ENCODE peak calls at places on chromosomes 11 and 22, in seven cellular contexts. V is choroid plexus epithelial cell, O is A549, R is progenitor cell of endocrine pancreas, K is Calu3, N is upper lobe of right lung, G is K562. I is an unnamed sample.

GRCh38 chr22:20964090-20964798 is 2.8 kb upstream of the AIFM3 start:
- DNase-seq in O (no peak), R (no peak), G (no peak), V (no peak), K (no peak), N (no peak), I (no peak)

GRCh38 chr22:30371981-30372380 is 15.2 kb downstream of the CCDC157 start:
- DNase-seq in K (no peak), N (no peak), G (no peak), O (no peak), V (no peak), R (no peak), I (no peak)

GRCh38 chr22:23557467-23557866 is 22.6 kb downstream of the IGLL1 start:
- DNase-seq in O (no peak), G (no peak), V (no peak), R (no peak), N (no peak), K (no peak), I (peak; percentile 12)

GRCh38 chr11:2178906-2179494 is 7.4 kb upstream of the TH start:
- DNase-seq in V (peak; percentile 43), R (no peak), N (no peak), O (peak; percentile 19), G (no peak), K (peak; percentile 68), I (no peak)

GRCh38 chr11:44226472-44226871 is 83.5 kb downstream of the ALX4 start:
- DNase-seq in G (no peak), V (no peak), R (no peak), O (no peak), N (no peak), K (no peak), I (no peak)

GRCh38 chr11:469684-470667 is 19.9 kb downstream of the PTDSS2 start:
- DNase-seq in O (peak; percentile 58), G (no peak), N (peak; percentile 79), K (no peak), R (no peak), V (peak; percentile 91), I (no peak)

GRCh38 chr11:11296434-11296833 is 56.6 kb downstream of the CSNK2A3 start:
- DNase-seq in R (no peak), O (no peak), K (no peak), V (no peak), G (no peak), N (no peak), I (no peak)

GRCh38 chr11:89168396-89168795 is 9.3 kb upstream of the TYR start:
- DNase-seq in R (no peak), V (no peak), N (no peak), O (no peak), G (no peak), K (no peak), I (no peak)

GRCh38 chr11:1458340-1459218 is 28.0 kb downstream of the MOB2 start:
- DNase-seq in G (peak; percentile 88), V (peak; percentile 31), R (no peak), K (peak; percentile 17), N (peak; percentile 91), O (peak; percentile 55), I (no peak)

GRCh38 chr11:86230196-86230813 is 14.2 kb upstream of the EED start:
- DNase-seq in K (peak; percentile 33), O (no peak), N (no peak), R (no peak), V (no peak), G (no peak), I (no peak)

GRCh38 chr11:31325162-31325561 is 44.4 kb downstream of the DCDC1 start:
- DNase-seq in R (no peak), K (no peak), O (peak; percentile 9), G (no peak), V (peak; percentile 81), N (no peak), I (no peak)

GRCh38 chr11:100403817-100404216 is 283.3 kb upstream of the ARHGAP42 start:
- DNase-seq in V (peak; percentile 86), O (no peak), G (no peak), R (no peak), N (no peak), K (no peak), I (no peak)

GRCh38 chr11:66639066-66639813 is 737 bp downstream of the RBM4 start:
- DNase-seq in N (no peak), V (peak; percentile 67), K (peak; percentile 11), G (no peak), O (peak; percentile 31), R (no peak), I (no peak)

GRCh38 chr11:58330861-58331260 is 28.0 kb downstream of the OR5B17 start:
- DNase-seq in R (no peak), N (no peak), V (peak; percentile 73), G (no peak), O (no peak), K (no peak), I (no peak)

GRCh38 chr11:57657290-57658022 is at the start of gene CLP1:
- DNase-seq in O (peak; percentile 99), V (peak; percentile 99), N (peak; percentile 99), G (peak; percentile 95), R (peak; percentile 96), K (peak; percentile 99), I (peak; percentile 80)

GRCh38 chr22:24433868-24434471 is 6.6 kb downstream of the ADORA2A start:
- DNase-seq in V (no peak), G (no peak), O (no peak), N (peak; percentile 55), R (no peak), K (no peak), I (no peak)

GRCh38 chr22:38127869-38128268 is 17.4 kb upstream of the BAIAP2L2 start:
- DNase-seq in V (no peak), N (no peak), G (no peak), O (no peak), K (no peak), R (no peak), I (no peak)

GRCh38 chr22:49598338-49598737 is 229.3 kb downstream of the BRD1 start:
- DNase-seq in N (peak; percentile 40), G (no peak), R (no peak), O (no peak), V (no peak), K (no peak), I (no peak)

GRCh38 chr22:33018232-33018864 is 39.8 kb downstream of the SYN3 start:
- DNase-seq in G (peak; percentile 51), K (peak; percentile 77), V (peak; percentile 67), O (peak; percentile 37), N (no peak), R (peak; percentile 67), I (no peak)

GRCh38 chr22:19178659-19179471 is at the start of gene SLC25A1:
- DNase-seq in N (peak; percentile 97), G (peak; percentile 100), R (peak; percentile 89), K (peak; percentile 96), V (peak; percentile 89), O (peak; percentile 83), I (peak; percentile 92)

DNA sequence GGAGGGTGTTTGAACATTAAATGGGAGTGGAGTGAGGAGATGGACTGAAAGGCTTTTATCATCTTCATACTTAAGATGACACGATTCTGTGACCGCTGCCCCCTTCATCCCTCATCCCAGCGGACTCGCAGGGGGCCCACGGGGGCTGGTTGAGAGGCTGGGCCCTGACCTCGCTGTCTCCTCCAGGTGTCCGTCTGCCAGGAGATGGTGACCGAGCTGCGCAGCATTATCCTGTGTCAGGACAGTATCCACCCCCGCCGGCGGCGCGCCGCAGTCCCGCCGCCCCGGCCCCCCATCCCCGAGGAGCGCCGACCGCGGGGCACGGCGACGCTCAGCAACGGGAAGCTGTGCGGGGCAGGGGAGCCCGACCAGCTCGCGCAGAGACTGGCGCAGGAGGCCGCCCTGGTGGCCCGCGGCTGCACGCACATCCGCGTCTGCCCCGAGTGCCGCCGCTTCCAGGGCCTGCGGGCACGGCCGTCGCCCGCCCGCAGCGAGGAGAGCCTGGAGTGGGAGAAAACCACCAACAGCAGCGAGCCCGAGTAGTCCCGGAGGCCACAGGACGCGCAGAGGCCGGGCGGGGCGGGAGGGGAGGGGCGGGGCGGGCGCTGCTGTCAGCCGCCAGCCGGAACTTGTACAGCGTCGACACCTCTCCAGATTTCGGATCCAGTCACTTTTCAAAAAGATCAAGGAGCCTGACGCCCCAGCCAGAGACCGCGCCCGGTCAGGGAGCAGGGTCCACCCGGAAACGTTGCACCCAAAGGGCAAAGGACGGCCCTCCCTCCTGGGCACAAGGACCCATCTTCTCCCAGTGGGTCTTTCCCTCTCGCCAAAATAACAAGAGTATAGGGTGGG is 38.0 kb upstream of the TBCEL start:
- DNase-seq in V (peak; percentile 45), R (peak; percentile 50), K (peak; percentile 28), O (peak; percentile 16), G (peak; percentile 33), N (peak; percentile 81), I (peak; percentile 39)
- TF ChIP-seq CTCF in V (no peak), R (peak; percentile 54), K (no peak), O (no peak), G (no peak), N (peak; percentile 34), I (peak; percentile 13)

GRCh38 chr22:41543854-41544670 is at the start of gene POLR3H:
- DNase-seq in O (peak; percentile 93), R (peak; percentile 93), V (peak; percentile 99), G (peak; percentile 94), K (peak; percentile 98), N (peak; percentile 100), I (peak; percentile 55)
- TF ChIP-seq CTCF in O (peak; percentile 70), R (peak; percentile 62), V (peak; percentile 63), G (peak; percentile 67), K (peak; percentile 59), N (peak; percentile 66), I (peak; percentile 67)

DNA sequence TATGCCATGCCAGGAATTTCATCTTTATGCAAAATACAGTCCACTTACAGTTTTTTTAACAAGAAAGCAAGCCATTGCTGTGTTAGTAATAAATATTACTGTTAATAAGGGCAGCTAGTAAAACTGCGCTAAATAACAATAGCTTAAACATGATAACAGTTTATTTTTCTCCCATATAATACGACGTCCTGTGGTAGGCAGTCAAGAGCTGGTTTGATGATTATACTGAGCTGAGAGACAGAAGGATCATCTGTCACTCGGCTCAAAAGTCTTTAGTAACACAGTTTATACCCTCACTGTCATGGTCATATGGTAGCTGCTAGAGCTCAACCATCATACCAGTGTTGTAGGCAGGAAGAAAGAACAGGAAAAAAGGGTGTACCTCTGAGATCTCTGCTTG is 29.1 kb upstream of the ANGPTL5 start:
- DNase-seq in N (no peak), G (no peak), R (no peak), K (no peak), O (no peak), V (no peak), I (no peak)
- TF ChIP-seq CTCF in N (no peak), G (no peak), R (no peak), K (no peak), O (no peak), V (no peak), I (no peak)

DNA sequence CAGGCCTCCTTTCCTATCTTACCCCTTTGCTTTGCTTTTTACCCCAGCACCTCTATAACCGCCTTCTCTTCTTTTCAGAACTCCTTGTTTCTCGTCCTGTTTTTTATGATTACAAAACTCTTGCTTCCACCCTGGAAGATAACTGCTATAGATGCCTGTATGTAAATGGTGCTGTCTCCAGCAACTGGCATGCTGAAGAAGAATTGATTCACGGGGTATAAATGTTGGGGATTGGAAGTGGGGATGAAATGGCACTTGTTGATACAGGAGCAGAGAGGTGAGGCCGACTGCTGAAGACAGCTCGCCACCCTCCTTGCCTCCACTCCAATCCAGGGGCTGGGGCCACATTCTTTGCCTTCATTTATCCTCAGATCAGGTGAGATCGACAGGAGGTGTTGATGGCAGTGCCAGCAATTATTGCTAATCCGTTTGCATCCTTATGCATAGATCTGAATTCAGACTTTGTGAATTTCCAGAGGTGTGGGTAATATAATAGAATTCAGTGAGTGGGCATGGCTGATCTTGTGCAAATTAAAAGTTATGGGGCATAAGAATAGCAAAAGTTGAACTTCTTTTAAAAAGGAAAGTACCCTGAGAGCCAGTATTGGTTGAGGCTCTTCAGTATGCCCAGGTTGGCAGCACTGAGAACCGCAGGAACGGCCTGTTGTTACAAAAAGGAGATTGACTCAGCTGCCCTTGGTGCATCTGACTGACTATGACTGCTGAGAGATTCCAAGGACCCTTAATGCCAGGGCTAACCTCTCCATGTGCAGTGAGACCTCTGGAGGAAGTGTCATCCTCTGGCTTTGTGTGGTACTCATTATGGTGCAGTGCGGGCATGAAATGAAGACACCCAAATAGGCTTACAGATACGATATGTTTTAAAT is 5.3 kb downstream of the NEAT1 start:
- DNase-seq in N (peak; percentile 65), V (peak; percentile 87), K (no peak), O (peak; percentile 82), G (no peak), R (no peak), I (no peak)
- TF ChIP-seq CTCF in N (no peak), V (no peak), K (no peak), O (no peak), G (no peak), R (no peak), I (no peak)